ENCODE peak calls at places on chromosomes 13 and 19, in five cellular contexts. M is aorta, I is endothelial cell, Z is mesothelial cell of epicardium, E is cardiac muscle cell. S is an unnamed sample.

GRCh38 chr13:113499936-113500335 is 9.4 kb upstream of the DCUN1D2 start:
- DNase-seq in E (no peak), I (no peak), M (no peak), Z (no peak), S (no peak)

GRCh38 chr13:111664060-111664459 is 343.6 kb downstream of the TEX29 start:
- DNase-seq in Z (no peak), M (no peak), E (no peak), I (no peak), S (no peak)

GRCh38 chr19:23101241-23101640 is 15.6 kb upstream of the ZNF730 start:
- DNase-seq in M (no peak), I (no peak), E (no peak), Z (no peak), S (no peak)

GRCh38 chr19:2385053-2385721 is 25.1 kb downstream of the TMPRSS9 start:
- DNase-seq in I (peak), M (no peak), Z (no peak), E (peak), S (no peak)

GRCh38 chr19:48400018-48400742 is 6.7 kb downstream of the GRIN2D start:
- DNase-seq in E (peak), Z (no peak), I (peak), M (peak), S (no peak)

GRCh38 chr19:29844891-29845575 is 33.2 kb downstream of the CCNE1 start:
- DNase-seq in Z (peak), E (peak), M (peak), I (peak), S (peak)

GRCh38 chr13:39603424-39603947 is 493 bp upstream of the LHFPL6 start:
- DNase-seq in Z (no peak), E (peak), M (no peak), I (peak), S (no peak)

GRCh38 chr13:45936621-45937020 is 85.1 kb upstream of the SIAH3 start:
- DNase-seq in Z (no peak), M (no peak), I (no peak), E (no peak), S (no peak)